ENCODE peak calls at places on chromosomes 4 and X, in seven cellular contexts. Q is neuronal stem cell, U is trophoblast cell, J is IMR-90, S is mesendoderm, R is mesenchymal stem cell, P is H1. E is an unnamed sample.

GRCh38 chr4:844752-845232 is 18.9 kb upstream of the CPLX1 start:
- DNase-seq in Q (no peak), U (no peak), J (no peak), S (no peak), R (no peak), P (no peak), E (no peak)

GRCh38 chr4:69888336-69888735 is 28.4 kb upstream of the SULT1E1 start:
- DNase-seq in Q (no peak), U (no peak), J (no peak), S (no peak), R (peak), P (no peak), E (no peak)

GRCh38 chr4:107825072-107825789 is 499 bp downstream of the SGMS2 start:
- DNase-seq in Q (peak), U (peak), J (peak), S (peak), R (peak), P (peak), E (peak)

GRCh38 chr4:3215733-3216132 is 33.2 kb upstream of the MSANTD1 start:
- DNase-seq in Q (no peak), U (no peak), J (no peak), S (no peak), R (no peak), P (no peak), E (no peak)

GRCh38 chrX:119692241-119693031 is 532 bp downstream of the SEPTIN6 start:
- DNase-seq in Q (no peak), U (peak), J (peak), S (peak), R (peak), P (peak), E (peak)

GRCh38 chr4:149896428-149896827 is 80.8 kb upstream of the IQCM start:
- DNase-seq in Q (no peak), U (peak), J (peak), S (peak), R (peak), P (no peak), E (no peak)

GRCh38 chrX:54721424-54721823 is 76.6 kb downstream of the ITIH6 start:
- DNase-seq in Q (no peak), U (no peak), J (no peak), S (no peak), R (no peak), P (no peak), E (no peak)

GRCh38 chr4:7252051-7252450 is 59.7 kb downstream of the SORCS2 start:
- DNase-seq in Q (no peak), U (no peak), J (no peak), S (no peak), R (no peak), P (no peak), E (no peak)

GRCh38 chrX:140526138-140526537 is 21.3 kb upstream of the SOX3 start:
- DNase-seq in Q (no peak), U (no peak), J (peak), S (peak), R (peak), P (no peak), E (peak)

GRCh38 chrX:129235903-129236302 is 287.4 kb downstream of the SMARCA1 start:
- DNase-seq in Q (no peak), U (no peak), J (no peak), S (peak), R (no peak), P (no peak), E (no peak)

GRCh38 chr4:98381306-98381705 is 120.1 kb downstream of the RAP1GDS1 start:
- DNase-seq in Q (no peak), U (no peak), J (no peak), S (no peak), R (no peak), P (no peak), E (no peak)

GRCh38 chrX:140431521-140431920 is 73.3 kb downstream of the SOX3 start:
- DNase-seq in Q (no peak), U (no peak), J (peak), S (no peak), R (no peak), P (no peak), E (no peak)

GRCh38 chr4:100086766-100087431 is 103.4 kb downstream of the DDIT4L start:
- DNase-seq in Q (no peak), U (peak), J (no peak), S (no peak), R (no peak), P (peak), E (peak)

GRCh38 chr4:140937866-140938265 is 181.7 kb upstream of the TBC1D9 start:
- DNase-seq in Q (no peak), U (peak), J (peak), S (no peak), R (peak), P (no peak), E (no peak)

GRCh38 chr4:38583102-38583501 is 80.9 kb upstream of the KLF3 start:
- DNase-seq in Q (no peak), U (no peak), J (no peak), S (no peak), R (peak), P (no peak), E (no peak)

GRCh38 chr4:136741468-136741867 is 790.8 kb downstream of the PCDH18 start:
- DNase-seq in Q (no peak), U (no peak), J (peak), S (no peak), R (peak), P (no peak), E (no peak)

GRCh38 chr4:128600410-128600809 is 209.1 kb upstream of the JADE1 start:
- DNase-seq in Q (no peak), U (no peak), J (peak), S (peak), R (peak), P (peak), E (no peak)

GRCh38 chr4:5998333-5998936 is 19.8 kb downstream of the C4orf50 start:
- DNase-seq in Q (peak), U (peak), J (peak), S (peak), R (peak), P (peak), E (peak)

GRCh38 chr4:78058591-78059523 is 1.7 kb downstream of the FRAS1 start:
- DNase-seq in Q (peak), U (peak), J (no peak), S (peak), R (peak), P (peak), E (peak)

GRCh38 chrX:121931567-121931966 is 884.2 kb downstream of the GLUD2 start:
- DNase-seq in Q (no peak), U (no peak), J (no peak), S (no peak), R (no peak), P (no peak), E (no peak)

GRCh38 chr4:6087669-6088068 is 69.4 kb upstream of the C4orf50 start:
- DNase-seq in Q (peak), U (peak), J (peak), S (peak), R (no peak), P (peak), E (peak)

GRCh38 chrX:154409222-154409871 is at the start of gene DNASE1L1:
- DNase-seq in Q (peak), U (peak), J (peak), S (peak), R (peak), P (peak), E (peak)

GRCh38 chr4:26300314-26301307 is 20.2 kb upstream of the RBPJ start:
- DNase-seq in Q (no peak), U (no peak), J (no peak), S (no peak), R (no peak), P (no peak), E (no peak)

GRCh38 chrX:47172549-47172948 is 21.1 kb upstream of the UBA1 start:
- DNase-seq in Q (no peak), U (no peak), J (no peak), S (no peak), R (no peak), P (no peak), E (no peak)

GRCh38 chrX:30533261-30533660 is 44.3 kb downstream of the TASL start:
- DNase-seq in Q (no peak), U (peak), J (peak), S (no peak), R (peak), P (no peak), E (no peak)
- H3K18ac ChIP-seq in Q (no peak), U (no peak), J (no peak), S (no peak), R (no peak), P (no peak), E (no peak)

GRCh38 chr4:185599151-185599648 is 63.9 kb upstream of the PDLIM3 start:
- DNase-seq in Q (no peak), U (no peak), J (no peak), S (no peak), R (no peak), P (no peak), E (no peak)
- H3K18ac ChIP-seq in Q (no peak), U (no peak), J (no peak), S (no peak), R (no peak), P (no peak), E (no peak)

DNA sequence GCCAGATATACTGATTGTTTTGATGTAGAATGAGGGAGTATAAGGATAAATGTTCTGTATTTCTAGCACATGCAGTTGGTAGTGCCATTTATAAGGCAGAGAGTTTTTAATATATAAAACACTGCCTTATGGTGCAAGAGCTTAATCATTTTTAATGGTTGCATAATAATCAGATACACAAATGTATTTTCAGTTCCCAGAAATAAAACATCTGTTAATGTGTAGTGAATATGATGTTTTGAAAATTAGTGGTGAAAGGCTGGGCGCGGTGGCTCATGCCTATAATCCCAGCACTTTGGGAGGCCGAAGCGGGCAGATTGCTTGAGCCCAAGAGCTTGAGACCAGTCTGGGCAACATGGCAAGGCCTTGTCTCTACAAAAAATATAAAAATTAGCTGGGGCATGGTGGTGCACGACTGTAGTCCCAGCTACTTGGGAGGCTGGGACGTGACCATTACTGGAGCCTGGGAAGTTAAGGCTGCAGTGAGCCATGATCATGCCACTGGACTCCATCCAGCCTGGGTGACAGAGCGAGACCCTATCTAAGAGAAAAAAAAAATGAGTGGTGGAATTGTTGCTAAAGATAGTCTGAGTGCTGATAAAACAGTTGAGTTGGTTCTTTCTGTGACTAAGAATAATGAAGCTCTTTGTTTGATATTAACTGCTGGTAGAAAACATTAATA is 29.3 kb downstream of the CLCN3 start:
- DNase-seq in Q (no peak), U (no peak), J (no peak), S (no peak), R (no peak), P (no peak), E (no peak)
- H3K18ac ChIP-seq in Q (no peak), U (no peak), J (no peak), S (no peak), R (no peak), P (no peak), E (no peak)

DNA sequence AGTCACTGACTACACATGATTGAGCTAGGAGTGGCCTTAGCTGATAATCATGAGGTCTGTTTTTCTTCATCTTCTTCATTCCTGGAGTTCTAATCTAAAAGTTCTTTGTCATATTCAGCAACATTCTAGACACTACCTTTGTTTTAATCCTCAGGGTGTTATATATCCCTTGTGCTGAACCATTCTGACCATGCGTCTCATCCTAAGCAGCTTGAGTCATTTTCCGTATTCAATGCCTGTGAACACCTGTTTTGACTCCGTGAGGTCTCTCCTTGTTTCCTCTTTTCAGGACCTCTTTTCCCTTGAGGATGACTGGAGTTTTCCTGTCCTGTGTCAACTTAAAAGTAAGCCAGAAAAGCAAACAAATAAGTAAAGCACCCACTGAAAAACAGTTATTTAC is 597.9 kb downstream of the GBA3 start:
- DNase-seq in Q (no peak), U (no peak), J (no peak), S (peak), R (peak), P (no peak), E (no peak)
- H3K18ac ChIP-seq in Q (no peak), U (no peak), J (no peak), S (no peak), R (no peak), P (no peak), E (no peak)

DNA sequence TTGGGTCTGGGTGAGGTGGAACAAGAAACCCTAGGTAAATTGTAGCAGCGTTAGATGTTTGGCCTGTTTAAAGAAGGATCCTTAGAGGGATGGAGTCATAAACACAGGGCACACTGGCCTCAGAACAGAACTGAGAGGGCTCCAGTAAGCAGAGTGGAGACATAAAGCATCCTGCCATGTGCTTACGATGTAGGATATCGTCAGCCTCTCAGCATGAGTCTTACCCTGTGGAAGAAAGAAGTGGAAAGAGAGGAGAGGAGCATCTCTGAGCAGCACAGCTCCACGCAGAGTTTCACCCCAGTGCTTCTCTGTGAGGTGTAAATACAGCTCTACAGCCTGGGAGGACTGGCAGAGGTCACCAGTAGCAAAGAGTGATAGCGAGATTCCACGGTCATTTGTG is 27.8 kb upstream of the SORBS2 start:
- DNase-seq in Q (no peak), U (no peak), J (peak), S (peak), R (peak), P (no peak), E (no peak)
- H3K18ac ChIP-seq in Q (peak), U (peak), J (peak), S (peak), R (peak), P (peak), E (peak)

E was measured in H9.